ENCODE peak calls at places on chromosome 6, in nine cellular contexts. U is osteocyte, R is HCT116, Q is pancreas, K is endodermal cell, I is heart right ventricle, D is fibroblast of pulmonary artery, V is SK-N-SH, J is left ventricle myocardium inferior. S is an unnamed sample.
A peak's percentile ranks its signal among the peaks of the same experiment; 100 is the strongest.

GRCh38 chr6:151379933-151380847 is 11.2 kb downstream of the ZBTB2 start:
- DNase-seq in J (no peak), K (peak; percentile 58), I (no peak), R (no peak), D (no peak), V (no peak), Q (no peak), U (no peak), S (no peak)

GRCh38 chr6:31546339-31546961 is at the start of gene ATP6V1G2:
- DNase-seq in R (peak; percentile 94), V (peak; percentile 78), J (peak; percentile 87), U (peak; percentile 97), D (peak; percentile 93), I (peak; percentile 88), K (peak; percentile 100), Q (peak; percentile 82), S (peak; percentile 96)

GRCh38 chr6:43096451-43097097 is 20.5 kb downstream of the PTK7 start:
- DNase-seq in R (no peak), K (peak; percentile 77), V (peak; percentile 38), J (no peak), D (peak; percentile 73), Q (no peak), I (no peak), U (no peak), S (no peak)

GRCh38 chr6:73491371-73491770 is 29.5 kb downstream of the EEF1A1 start:
- DNase-seq in R (no peak), J (no peak), Q (no peak), I (no peak), D (peak; percentile 10), V (no peak), K (no peak), U (no peak), S (no peak)

GRCh38 chr6:75932067-75932466 is 140.4 kb downstream of the IMPG1 start:
- DNase-seq in J (peak; percentile 20), V (peak; percentile 35), U (no peak), K (peak; percentile 90), Q (peak; percentile 51), D (peak; percentile 28), R (peak; percentile 19), I (no peak), S (peak; percentile 71)

GRCh38 chr6:156807795-156808194 is 30.6 kb downstream of the ARID1B start:
- DNase-seq in V (no peak), U (no peak), K (peak; percentile 32), D (no peak), J (no peak), Q (no peak), R (no peak), I (no peak), S (no peak)

GRCh38 chr6:125293587-125293986 is 8.2 kb downstream of the HDDC2 start:
- DNase-seq in J (no peak), I (no peak), U (no peak), K (no peak), Q (no peak), D (no peak), V (peak; percentile 72), R (no peak), S (no peak)

GRCh38 chr6:27966044-27966443 is 9.0 kb downstream of the OR2B6 start:
- DNase-seq in K (no peak), V (no peak), I (no peak), D (no peak), Q (no peak), U (no peak), R (no peak), J (no peak), S (no peak)

GRCh38 chr6:162621246-162621645 is 106.3 kb downstream of the PRKN start:
- DNase-seq in D (peak; percentile 11), J (no peak), R (peak; percentile 48), I (no peak), K (peak; percentile 63), U (no peak), Q (no peak), V (peak; percentile 42), S (no peak)

GRCh38 chr6:152605901-152606390 is 31.2 kb downstream of the SYNE1 start:
- DNase-seq in U (no peak), V (no peak), D (no peak), R (no peak), J (no peak), Q (no peak), K (no peak), I (no peak), S (no peak)

GRCh38 chr6:53792973-53793317 is 1.9 kb upstream of the LRRC1 start:
- DNase-seq in Q (no peak), I (no peak), R (no peak), D (no peak), U (no peak), V (no peak), K (no peak), J (no peak), S (no peak)

GRCh38 chr6:53794720-53795253 is at the start of gene LRRC1:
- DNase-seq in R (peak; percentile 86), U (peak; percentile 98), I (peak; percentile 93), K (peak; percentile 98), D (peak; percentile 90), Q (peak; percentile 91), V (peak; percentile 96), J (peak; percentile 92), S (peak; percentile 97)

GRCh38 chr6:53792016-53792415 is 2.8 kb upstream of the LRRC1 start:
- DNase-seq in J (no peak), U (no peak), V (no peak), R (no peak), K (no peak), Q (no peak), I (no peak), D (no peak), S (no peak)

GRCh38 chr6:53794073-53794719 is 609 bp upstream of the LRRC1 start:
- DNase-seq in J (peak; percentile 66), U (peak; percentile 87), K (peak; percentile 86), Q (peak; percentile 72), D (peak; percentile 74), R (peak; percentile 56), I (peak; percentile 51), V (peak; percentile 55), S (peak; percentile 58)

DNA sequence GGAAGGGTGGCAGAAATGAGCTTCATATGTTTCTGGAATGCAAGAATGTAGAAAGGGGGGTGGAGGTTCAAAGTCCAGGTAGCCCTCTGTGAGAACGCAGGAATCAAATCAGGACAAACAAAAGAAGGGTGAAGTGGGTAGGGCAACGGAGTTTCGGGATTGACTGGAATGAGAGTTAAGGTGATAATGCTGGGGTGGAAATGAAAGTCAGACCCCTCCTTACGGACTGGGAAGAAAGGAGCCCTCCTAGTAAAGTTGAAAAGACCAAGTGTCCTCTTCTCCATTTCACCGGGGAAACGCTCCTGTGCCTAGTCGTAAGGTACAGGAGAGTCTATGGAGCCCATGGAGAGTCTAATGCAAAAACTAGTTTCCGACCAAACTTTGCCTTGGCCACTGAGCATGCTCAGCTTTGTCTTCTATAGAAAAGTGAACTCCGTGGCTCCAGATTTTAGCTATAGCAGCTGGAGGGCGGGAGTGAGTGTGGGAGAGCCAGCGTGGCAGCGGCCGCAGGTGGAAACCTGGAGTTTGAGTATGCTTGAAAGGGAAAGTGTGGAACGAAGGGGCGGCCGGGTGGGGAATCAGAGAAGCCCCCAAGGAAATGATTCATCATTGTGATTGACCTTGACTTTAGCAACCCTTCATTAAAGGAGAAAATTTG is 1.4 kb upstream of the LRRC1 start:
- DNase-seq in K (peak; percentile 72), I (peak; percentile 17), U (peak; percentile 87), D (peak; percentile 62), J (no peak), V (peak; percentile 37), Q (peak; percentile 74), R (peak; percentile 68), S (peak; percentile 35)
- TF ChIP-seq CTCF in K (no peak), I (peak; percentile 6), U (no peak), D (no peak), J (no peak), V (no peak), Q (no peak), R (no peak), S (no peak)

GRCh38 chr6:150072201-150072600 is 3.3 kb upstream of the ULBP3 start:
- DNase-seq in R (peak; percentile 90), D (no peak), V (no peak), I (no peak), J (no peak), Q (peak; percentile 68), K (peak; percentile 85), U (no peak), S (no peak)

GRCh38 chr6:150074651-150075416 is 5.9 kb upstream of the ULBP3 start:
- DNase-seq in I (no peak), R (no peak), V (no peak), J (no peak), D (peak; percentile 67), K (no peak), U (no peak), Q (no peak), S (no peak)

GRCh38 chr6:150078788-150079187 is 9.9 kb upstream of the ULBP3 start:
- DNase-seq in D (peak; percentile 20), I (no peak), R (no peak), U (no peak), Q (no peak), J (no peak), V (no peak), K (no peak), S (no peak)

GRCh38 chr6:150079604-150080003 is 10.7 kb upstream of the ULBP3 start:
- DNase-seq in J (no peak), U (no peak), Q (no peak), V (no peak), K (peak; percentile 70), I (no peak), R (no peak), D (no peak), S (no peak)

GRCh38 chr6:150076196-150076893 is 7.4 kb upstream of the ULBP3 start:
- DNase-seq in I (no peak), V (no peak), U (no peak), D (no peak), R (no peak), K (no peak), Q (no peak), J (no peak), S (no peak)
- TF ChIP-seq CTCF in I (no peak), V (no peak), U (peak; percentile 9), D (peak; percentile 23), R (peak; percentile 22), K (peak; percentile 55), Q (no peak), J (no peak), S (peak; percentile 31)

GRCh38 chr6:34062815-34063214 is 83.1 kb downstream of the GRM4 start:
- DNase-seq in J (no peak), K (peak; percentile 72), V (no peak), D (no peak), Q (no peak), R (no peak), I (no peak), U (no peak), S (no peak)
- TF ChIP-seq CTCF in J (no peak), K (peak; percentile 68), V (peak; percentile 39), D (peak; percentile 20), Q (no peak), R (peak; percentile 40), I (no peak), U (no peak), S (peak; percentile 73)

DNA sequence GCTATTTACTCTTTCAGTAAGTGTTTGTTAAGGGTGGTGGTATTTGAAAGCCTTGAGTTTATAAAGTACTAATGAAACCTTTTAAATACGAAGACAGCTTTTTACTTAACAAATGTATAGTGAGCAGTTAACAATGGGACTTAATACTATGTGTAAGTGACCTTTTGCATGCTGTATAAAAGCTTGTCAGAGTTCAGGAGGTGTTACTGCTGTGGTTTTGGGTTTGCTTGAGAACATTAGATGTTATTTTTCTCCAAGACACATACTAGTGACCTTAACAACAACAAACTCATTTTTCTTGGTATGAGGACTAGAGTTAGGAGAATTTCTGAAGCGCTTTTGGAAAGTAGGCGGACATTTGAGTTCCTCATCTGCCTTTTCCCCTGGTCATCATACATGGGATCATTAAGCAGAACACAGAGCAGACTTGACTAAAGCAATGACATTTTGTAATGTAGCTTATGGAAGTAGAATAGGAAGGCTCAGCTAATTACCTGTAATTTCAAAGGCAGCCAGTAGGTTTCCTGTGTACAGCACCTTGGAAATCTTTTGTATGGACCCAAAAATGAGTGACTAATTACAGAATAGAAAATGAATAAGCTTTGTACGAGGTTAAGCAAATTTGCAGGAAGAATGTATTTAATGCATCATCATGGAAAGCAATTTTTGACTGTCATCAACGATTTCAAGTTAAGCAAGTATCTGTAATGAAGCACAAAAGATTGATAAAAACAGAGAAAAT is 14.1 kb downstream of the CDYL start:
- DNase-seq in Q (no peak), D (no peak), R (no peak), V (no peak), U (no peak), I (no peak), K (no peak), J (no peak), S (no peak)
- TF ChIP-seq CTCF in Q (no peak), D (peak; percentile 12), R (peak; percentile 41), V (peak; percentile 30), U (no peak), I (no peak), K (peak; percentile 70), J (no peak), S (peak; percentile 50)